ENCODE peak calls at places on chromosome 5, in ten cellular contexts. O, W, I, D, P, U, B, J, M and R are unnamed samples.

GRCh38 chr5:150623152-150623877 is 17.1 kb upstream of the SYNPO start:
- DNase-seq in O (no peak), W (no peak), I (no peak), D (no peak), P (no peak), U (no peak), B (no peak), J (no peak), M (peak; percentile 13), R (no peak)

GRCh38 chr5:53418844-53419243 is 61.6 kb upstream of the FST start:
- DNase-seq in O (no peak), W (no peak), I (no peak), D (no peak), P (no peak), U (peak; percentile 92), B (no peak), J (no peak), M (no peak), R (no peak)

GRCh38 chr5:228886-229285 is 10.8 kb downstream of the SDHA start:
- DNase-seq in O (no peak), W (no peak), I (no peak), D (no peak), P (no peak), U (no peak), B (no peak), J (no peak), M (no peak), R (no peak)

GRCh38 chr5:1007681-1008450 is 736 bp upstream of the NKD2 start:
- DNase-seq in O (peak; percentile 10), W (no peak), I (peak; percentile 18), D (no peak), P (no peak), U (no peak), B (no peak), J (peak; percentile 6), M (peak; percentile 52), R (no peak)

GRCh38 chr5:160152287-160152686 is 33.0 kb upstream of the PWWP2A start:
- DNase-seq in O (no peak), W (no peak), I (no peak), D (no peak), P (no peak), U (no peak), B (no peak), J (no peak), M (no peak), R (no peak)

GRCh38 chr5:137296213-137296702 is 202.9 kb downstream of the SPOCK1 start:
- DNase-seq in O (no peak), W (peak; percentile 90), I (no peak), D (no peak), P (no peak), U (no peak), B (no peak), J (no peak), M (no peak), R (no peak)

GRCh38 chr5:142906863-142907671 is 136.9 kb downstream of the ARHGAP26 start:
- DNase-seq in O (peak; percentile 27), W (no peak), I (no peak), D (no peak), P (no peak), U (peak; percentile 34), B (no peak), J (no peak), M (no peak), R (no peak)

GRCh38 chr5:27652505-27652904 is 614.1 kb upstream of the CDH9 start:
- DNase-seq in O (no peak), W (no peak), I (no peak), D (no peak), P (no peak), U (no peak), B (no peak), J (no peak), M (no peak), R (no peak)

GRCh38 chr5:74631088-74631960 is 9.2 kb downstream of the ENC1 start:
- DNase-seq in O (no peak), W (no peak), I (no peak), D (peak; percentile 47), P (no peak), U (peak; percentile 84), B (peak; percentile 91), J (no peak), M (no peak), R (no peak)

GRCh38 chr5:143376911-143377838 is 26.3 kb downstream of the NR3C1 start:
- DNase-seq in O (no peak), W (peak; percentile 26), I (no peak), D (no peak), P (no peak), U (peak; percentile 25), B (no peak), J (no peak), M (no peak), R (no peak)